ENCODE peak calls at places on chromosomes 3 and 15, in four cellular contexts. V is K562, M is HL-60, C is GM12878. Z is an unnamed sample.

GRCh38 chr3:51024765-51025681 is 350.3 kb downstream of the DOCK3 start:
- DNase-seq in V (no peak), M (no peak), C (no peak), Z (no peak)

GRCh38 chr3:17645074-17645698 is 97.2 kb downstream of the TBC1D5 start:
- DNase-seq in V (peak; percentile 42), M (peak; percentile 7), C (no peak), Z (no peak)

GRCh38 chr15:41151451-41152005 is 35.4 kb upstream of the INO80 start:
- DNase-seq in V (no peak), M (no peak), C (no peak), Z (no peak)

GRCh38 chr15:87477759-87478687 is 778.5 kb downstream of the NTRK3 start:
- DNase-seq in V (peak; percentile 17), M (no peak), C (no peak), Z (no peak)

GRCh38 chr15:83379574-83379973 is 67.6 kb upstream of the SH3GL3 start:
- DNase-seq in V (no peak), M (no peak), C (no peak), Z (no peak)

GRCh38 chr15:34721802-34722795 is 32.7 kb downstream of the GJD2 start:
- DNase-seq in V (no peak), M (no peak), C (no peak), Z (no peak)

GRCh38 chr3:34229871-34230270 is 431.4 kb downstream of the PDCD6IP start:
- DNase-seq in V (no peak), M (no peak), C (no peak), Z (no peak)

GRCh38 chr3:166473501-166473900 is 636.3 kb upstream of the BCHE start:
- DNase-seq in V (no peak), M (no peak), C (no peak), Z (no peak)

GRCh38 chr15:52183562-52184173 is 7.5 kb downstream of the GNB5 start:
- DNase-seq in V (peak; percentile 33), M (no peak), C (no peak), Z (no peak)

GRCh38 chr3:43867673-43868072 is 176.9 kb downstream of the ABHD5 start:
- DNase-seq in V (no peak), M (no peak), C (no peak), Z (no peak)

GRCh38 chr3:192870785-192871184 is 46.9 kb downstream of the MB21D2 start:
- DNase-seq in V (no peak), M (no peak), C (no peak), Z (no peak)

GRCh38 chr15:39585394-39585841 is 4.5 kb downstream of the THBS1 start:
- DNase-seq in V (no peak), M (no peak), C (no peak), Z (no peak)

GRCh38 chr3:44439499-44440295 is 37.8 kb downstream of the ZNF445 start:
- DNase-seq in V (peak; percentile 95), M (peak; percentile 97), C (peak; percentile 88), Z (peak; percentile 48)

GRCh38 chr3:50356553-50356952 is 2.8 kb downstream of the TMEM115 start:
- DNase-seq in V (peak; percentile 64), M (no peak), C (no peak), Z (no peak)

GRCh38 chr15:71792521-71792920 is 17.8 kb upstream of the NR2E3 start:
- DNase-seq in V (no peak), M (no peak), C (no peak), Z (no peak)

GRCh38 chr15:34331809-34332208 is 5.8 kb downstream of the SLC12A6 start:
- DNase-seq in V (peak; percentile 34), M (no peak), C (no peak), Z (no peak)

GRCh38 chr3:87855626-87856025 is 203.2 kb downstream of the CGGBP1 start:
- DNase-seq in V (no peak), M (no peak), C (no peak), Z (no peak)

GRCh38 chr3:190378240-190378891 is 9.6 kb upstream of the CLDN16 start:
- DNase-seq in V (no peak), M (peak; percentile 16), C (no peak), Z (no peak)

GRCh38 chr15:37793851-37794250 is 140.6 kb upstream of the TMCO5A start:
- DNase-seq in V (no peak), M (no peak), C (no peak), Z (no peak)

GRCh38 chr15:24848050-24848449 is 106.7 kb upstream of the SNRPN start:
- DNase-seq in V (no peak), M (no peak), C (no peak), Z (peak; percentile 9)

GRCh38 chr3:37814547-37814946 is 47.1 kb upstream of the CTDSPL start:
- DNase-seq in V (no peak), M (no peak), C (no peak), Z (no peak)

GRCh38 chr3:194769020-194769643 is 83.4 kb downstream of the FAM43A start:
- DNase-seq in V (peak; percentile 89), M (peak; percentile 93), C (peak; percentile 86), Z (peak; percentile 70)

GRCh38 chr15:42725331-42725903 is 11.5 kb downstream of the CDAN1 start:
- DNase-seq in V (no peak), M (no peak), C (no peak), Z (no peak)

GRCh38 chr15:50298340-50298739 is 32.8 kb upstream of the HDC start:
- DNase-seq in V (no peak), M (no peak), C (no peak), Z (no peak)

GRCh38 chr3:157752952-157753351 is 249.7 kb upstream of the VEPH1 start:
- DNase-seq in V (no peak), M (no peak), C (no peak), Z (no peak)

GRCh38 chr3:74465652-74466415 is 148.6 kb downstream of the CNTN3 start:
- DNase-seq in V (no peak), M (no peak), C (no peak), Z (no peak)

GRCh38 chr3:143208976-143209714 is 89.6 kb downstream of the CHST2 start:
- DNase-seq in V (no peak), M (no peak), C (no peak), Z (no peak)

GRCh38 chr3:76615739-76616138 is 424.2 kb upstream of the ROBO2 start:
- DNase-seq in V (no peak), M (no peak), C (no peak), Z (no peak)

GRCh38 chr3:73697020-73697419 is 72.3 kb upstream of the PDZRN3 start:
- DNase-seq in V (no peak), M (no peak), C (no peak), Z (no peak)

GRCh38 chr3:132659370-132660055 is at the start of gene ACAD11:
- DNase-seq in V (peak; percentile 62), M (peak; percentile 21), C (peak; percentile 35), Z (peak; percentile 30)

GRCh38 chr3:167162083-167162482 is 218.0 kb downstream of the ZBBX start:
- DNase-seq in V (no peak), M (peak; percentile 95), C (no peak), Z (no peak)

GRCh38 chr3:183306798-183307671 is 54.0 kb downstream of the B3GNT5 start:
- DNase-seq in V (peak; percentile 73), M (peak; percentile 81), C (peak; percentile 21), Z (peak; percentile 10)

GRCh38 chr3:28576590-28577220 is 228.1 kb upstream of the AZI2 start:
- DNase-seq in V (no peak), M (no peak), C (no peak), Z (no peak)

GRCh38 chr15:51576451-51576850 is 46.1 kb downstream of the DMXL2 start:
- DNase-seq in V (no peak), M (no peak), C (no peak), Z (no peak)

DNA sequence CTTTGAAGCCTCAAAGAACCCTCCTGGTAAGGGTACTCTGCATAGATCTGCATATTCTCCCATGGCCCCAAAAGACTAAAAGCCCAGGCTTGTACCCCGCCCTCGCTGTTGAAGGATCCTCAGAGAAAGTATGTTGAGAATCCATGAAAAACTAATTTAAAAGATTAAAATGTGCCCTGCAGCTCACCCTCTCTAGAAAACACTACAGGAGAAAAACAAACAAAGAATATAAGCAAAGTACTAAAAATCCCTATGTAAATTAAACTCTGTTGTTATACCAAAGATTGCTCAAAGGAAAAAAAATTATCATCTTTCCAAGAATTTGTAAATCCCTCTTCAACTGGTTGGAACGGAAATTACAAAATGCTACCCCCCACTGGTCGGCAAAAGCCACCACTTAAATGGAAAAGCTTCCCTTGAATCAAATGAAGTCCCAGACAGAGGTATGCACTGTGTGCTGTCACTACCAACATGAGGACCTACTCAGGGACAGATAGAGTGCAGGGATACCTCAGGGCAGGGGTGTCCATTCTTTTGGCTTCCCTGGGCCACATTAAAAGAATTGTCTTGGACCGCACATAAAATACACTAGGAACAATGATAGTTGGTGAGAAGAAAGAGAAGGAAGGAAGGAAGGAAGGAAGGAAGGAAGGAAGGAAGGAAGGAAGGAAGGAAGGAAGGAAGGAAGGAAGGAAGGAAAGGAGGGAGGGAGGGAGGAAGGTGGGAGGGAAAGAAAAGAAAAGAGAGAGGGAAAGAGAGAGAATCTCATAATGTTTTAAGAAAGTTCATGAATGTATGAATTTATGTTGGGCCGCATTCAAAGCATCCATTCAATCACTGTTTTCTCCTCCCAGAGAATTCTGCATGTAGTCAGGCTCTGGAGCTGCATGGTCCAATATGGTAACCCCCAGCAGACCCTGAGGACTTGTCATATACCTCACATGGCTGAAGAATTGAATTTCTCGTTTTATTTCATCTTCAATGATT is 88.1 kb downstream of the MAGI1 start:
- DNase-seq in V (no peak), M (no peak), C (no peak), Z (no peak)
- TF ChIP-seq SPI1 in V (no peak), M (no peak), C (no peak), Z (no peak)

GRCh38 chr15:90708516-90708915 is 8.6 kb upstream of the BLM start:
- DNase-seq in V (no peak), M (no peak), C (no peak), Z (no peak)

GRCh38 chr15:90711842-90712241 is 5.3 kb upstream of the BLM start:
- DNase-seq in V (no peak), M (no peak), C (no peak), Z (no peak)

GRCh38 chr15:90710436-90710835 is 6.7 kb upstream of the BLM start:
- DNase-seq in V (peak; percentile 21), M (no peak), C (no peak), Z (no peak)

GRCh38 chr15:90711418-90711824 is 5.7 kb upstream of the BLM start:
- DNase-seq in V (no peak), M (no peak), C (no peak), Z (no peak)

GRCh38 chr15:90709278-90709677 is 7.9 kb upstream of the BLM start:
- DNase-seq in V (no peak), M (no peak), C (no peak), Z (no peak)
- TF ChIP-seq SPI1 in V (no peak), M (no peak), C (no peak), Z (no peak)

DNA sequence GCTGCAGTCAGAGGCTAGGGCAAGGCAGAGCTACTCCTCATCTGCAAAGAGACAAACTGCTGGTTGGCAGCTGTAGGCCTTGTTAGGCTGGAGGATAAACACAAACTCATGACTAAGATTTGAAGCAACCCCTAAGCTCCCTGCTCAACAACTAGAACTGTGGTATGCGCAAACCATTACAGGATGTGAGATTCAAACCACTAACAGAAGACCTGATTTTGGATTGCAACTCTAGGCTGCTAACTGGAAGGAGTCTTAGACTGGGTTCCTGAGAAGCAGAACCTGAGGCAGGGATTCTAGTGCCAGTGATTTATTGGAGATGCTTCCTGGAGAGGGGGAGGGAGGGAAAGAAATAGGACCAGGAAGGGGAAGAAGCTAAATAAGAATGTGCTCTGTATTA is 22.5 kb downstream of the CCR4 start:
- DNase-seq in V (no peak), M (no peak), C (no peak), Z (no peak)
- TF ChIP-seq SPI1 in V (no peak), M (no peak), C (no peak), Z (peak; percentile 30)

DNA sequence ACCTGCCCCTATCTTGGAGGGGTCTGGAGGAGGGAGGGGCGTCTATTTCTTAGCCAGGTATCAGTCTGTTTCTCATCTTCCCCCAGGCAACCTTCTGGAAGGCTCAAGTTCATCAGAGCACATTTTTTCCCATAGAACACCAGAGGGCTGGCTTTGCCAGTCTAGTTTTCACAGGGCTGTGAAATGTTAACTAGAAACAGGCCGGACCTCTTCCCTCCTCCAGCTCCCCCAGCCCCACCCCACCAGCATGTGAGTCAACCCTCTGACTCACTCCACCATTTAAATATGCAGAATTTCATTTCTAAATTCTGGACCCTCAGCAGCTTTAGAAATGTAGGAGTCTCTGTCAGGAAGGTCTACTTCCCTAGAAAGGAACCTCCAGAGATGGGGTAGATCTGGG is 66.8 kb downstream of the SLCO2A1 start:
- DNase-seq in V (no peak), M (no peak), C (no peak), Z (no peak)
- TF ChIP-seq SPI1 in V (no peak), M (no peak), C (no peak), Z (no peak)

Z was measured in GM12891.